ENCODE peak calls at places on chromosomes 13 and 19, in six cellular contexts. A, R, L, V, E and U are unnamed samples.

GRCh38 chr19:40445945-40446784 is 2.0 kb upstream of the SERTAD3 start:
- DNase-seq in A (peak; percentile 73), R (no peak), L (no peak), V (no peak), E (no peak), U (no peak)

GRCh38 chr19:50912727-50913716 is 1.8 kb upstream of the KLK4 start:
- DNase-seq in A (no peak), R (no peak), L (no peak), V (no peak), E (no peak), U (no peak)

GRCh38 chr13:26785845-26786630 is 25.5 kb upstream of the GPR12 start:
- DNase-seq in A (no peak), R (no peak), L (no peak), V (peak; percentile 21), E (peak; percentile 14), U (peak; percentile 65)

GRCh38 chr19:55253264-55253663 is 5.6 kb downstream of the PPP6R1 start:
- DNase-seq in A (no peak), R (no peak), L (no peak), V (no peak), E (no peak), U (peak; percentile 14)

GRCh38 chr19:30086220-30086619 is 144.2 kb downstream of the URI1 start:
- DNase-seq in A (no peak), R (peak; percentile 3), L (no peak), V (no peak), E (no peak), U (no peak)

GRCh38 chr19:48752511-48753365 is at the start of gene FUT1:
- DNase-seq in A (no peak), R (peak; percentile 88), L (no peak), V (peak; percentile 96), E (peak; percentile 79), U (peak; percentile 75)

GRCh38 chr13:66981912-66982311 is 248.2 kb downstream of the PCDH9 start:
- DNase-seq in A (no peak), R (no peak), L (no peak), V (no peak), E (no peak), U (no peak)

GRCh38 chr19:40626918-40627317 is 25.7 kb downstream of the LTBP4 start:
- DNase-seq in A (no peak), R (peak; percentile 54), L (no peak), V (no peak), E (no peak), U (no peak)

GRCh38 chr13:74136089-74136658 is 2.0 kb upstream of the KLF12 start:
- DNase-seq in A (peak; percentile 17), R (peak; percentile 59), L (peak; percentile 68), V (no peak), E (peak; percentile 33), U (peak; percentile 52)

GRCh38 chr13:32881074-32881791 is 135.0 kb upstream of the KL start:
- DNase-seq in A (no peak), R (no peak), L (no peak), V (no peak), E (no peak), U (no peak)

GRCh38 chr13:48159436-48160225 is 64.7 kb upstream of the MED4 start:
- DNase-seq in A (no peak), R (no peak), L (no peak), V (no peak), E (no peak), U (no peak)

GRCh38 chr19:57651654-57651996 is 17.1 kb upstream of the ZSCAN4 start:
- DNase-seq in A (no peak), R (no peak), L (no peak), V (no peak), E (no peak), U (no peak)

GRCh38 chr19:1082165-1082927 is 12.8 kb downstream of the POLR2E start:
- DNase-seq in A (peak; percentile 91), R (peak; percentile 76), L (no peak), V (peak; percentile 97), E (no peak), U (no peak)

GRCh38 chr13:97030705-97031452 is 36.6 kb upstream of the OXGR1 start:
- DNase-seq in A (peak; percentile 69), R (no peak), L (no peak), V (no peak), E (no peak), U (no peak)

DNA sequence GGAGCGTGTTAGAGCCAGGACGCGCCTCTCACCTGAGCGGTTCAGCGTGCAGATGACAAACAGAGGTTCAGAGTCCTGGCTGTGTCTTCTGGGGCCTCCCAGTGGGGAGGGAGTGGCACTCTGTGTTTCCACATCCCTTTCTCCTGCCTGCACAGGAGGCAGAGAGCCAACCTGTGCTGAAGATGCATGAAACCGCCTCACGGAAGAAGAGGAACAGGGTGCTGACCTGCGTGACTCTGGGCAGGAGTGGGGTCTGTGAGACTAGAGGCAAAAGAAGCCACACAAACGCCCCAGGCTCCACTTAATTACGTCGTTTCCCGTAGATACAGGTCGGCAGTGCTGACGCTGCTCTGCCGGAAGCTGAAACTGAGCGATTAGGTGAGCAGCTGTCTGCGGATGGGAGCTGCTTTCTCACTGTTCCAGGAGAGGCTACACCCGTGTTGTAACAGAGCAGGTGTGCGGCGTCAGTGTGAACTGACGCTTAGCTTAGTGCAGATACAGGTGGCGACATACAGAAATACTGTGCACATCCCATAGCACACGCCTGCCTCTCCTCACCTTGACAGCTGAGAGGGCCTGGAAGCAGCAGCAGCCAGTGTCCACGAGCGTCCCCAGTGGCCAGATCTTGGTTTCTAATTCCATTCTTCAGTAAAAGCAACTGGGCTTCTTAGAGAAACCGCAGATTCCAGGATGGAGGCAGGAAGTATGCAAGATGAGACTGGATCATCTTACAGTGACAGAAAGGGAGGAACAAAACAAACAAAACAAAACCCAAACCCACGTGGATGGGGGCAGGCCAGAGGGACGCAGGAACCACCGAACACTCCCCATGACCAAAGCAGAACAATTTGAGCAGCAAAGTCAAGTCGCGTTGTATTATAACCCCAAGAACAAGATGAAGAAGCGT is 37.7 kb upstream of the MCF2L start:
- DNase-seq in A (peak; percentile 45), R (no peak), L (no peak), V (peak; percentile 37), E (no peak), U (no peak)
- TF ChIP-seq CTCF in A (peak; percentile 33), R (peak; percentile 47), L (no peak), V (no peak), E (peak; percentile 53), U (peak; percentile 54)

GRCh38 chr13:43730642-43731041 is 56.1 kb downstream of the ENOX1 start:
- DNase-seq in A (no peak), R (peak; percentile 49), L (no peak), V (peak; percentile 5), E (peak; percentile 23), U (no peak)
- H3K27ac ChIP-seq in A (no peak overlapping the region), R (no peak overlapping the region), L (no peak overlapping the region), V (no peak overlapping the region), E (peak overlapping the region; percentile 35), U (no peak overlapping the region)

GRCh38 chr13:113458218-113459065 is 5.2 kb upstream of the ADPRHL1 start:
- DNase-seq in A (peak; percentile 21), R (no peak), L (no peak), V (no peak), E (peak; percentile 43), U (no peak)
- TF ChIP-seq CTCF in A (peak; percentile 25), R (peak; percentile 37), L (no peak), V (no peak), E (peak; percentile 53), U (peak; percentile 32)

DNA sequence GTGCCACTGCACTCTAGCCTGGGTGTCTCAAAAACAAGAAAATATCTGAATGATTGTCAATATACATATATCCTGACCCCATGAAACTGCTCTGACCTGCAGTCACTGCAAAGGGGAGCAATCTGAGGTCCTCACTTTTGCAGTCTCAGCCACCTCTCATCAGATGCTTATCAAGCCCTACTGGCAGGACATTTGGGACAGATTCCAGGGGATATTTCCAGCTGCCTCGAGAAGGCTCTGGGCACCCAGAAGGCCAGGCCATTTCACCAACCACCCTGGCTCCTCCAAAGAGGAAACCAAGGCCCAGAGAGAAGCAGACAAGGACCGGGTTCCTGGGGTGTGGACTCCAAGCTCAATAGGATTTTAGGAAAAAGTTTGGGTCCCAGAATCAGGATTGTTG is 2.3 kb downstream of the EML2 start:
- DNase-seq in A (no peak), R (no peak), L (no peak), V (no peak), E (no peak), U (no peak)
- H3K27ac ChIP-seq in A (no peak overlapping the region), R (no peak overlapping the region), L (no peak overlapping the region), V (no peak overlapping the region), E (no peak overlapping the region), U (peak overlapping the region; percentile 47)

GRCh38 chr19:46524272-46524671 is 28.6 kb upstream of the PNMA8B start:
- DNase-seq in A (no peak), R (no peak), L (no peak), V (no peak), E (no peak), U (no peak)

GRCh38 chr19:46528601-46529447 is 33.2 kb upstream of the PNMA8B start:
- DNase-seq in A (no peak), R (no peak), L (no peak), V (no peak), E (no peak), U (no peak)

GRCh38 chr19:46533085-46534081 is 37.7 kb upstream of the PNMA8B start:
- DNase-seq in A (no peak), R (no peak), L (peak; percentile 56), V (no peak), E (no peak), U (no peak)

GRCh38 chr19:46529622-46530451 is 34.2 kb upstream of the PNMA8B start:
- DNase-seq in A (peak; percentile 69), R (peak; percentile 82), L (peak; percentile 78), V (peak; percentile 74), E (peak; percentile 69), U (peak; percentile 70)
- TF ChIP-seq CTCF in A (peak; percentile 100), R (peak; percentile 92), L (peak; percentile 95), V (peak; percentile 89), E (peak; percentile 96), U (peak; percentile 90)

GRCh38 chr19:5534787-5535586 is 32.8 kb downstream of the TINCR start:
- DNase-seq in A (peak; percentile 59), R (no peak), L (no peak), V (no peak), E (no peak), U (no peak)

GRCh38 chr19:5537870-5538269 is 29.9 kb downstream of the TINCR start:
- DNase-seq in A (no peak), R (no peak), L (no peak), V (no peak), E (peak; percentile 11), U (no peak)

GRCh38 chr19:5539431-5539833 is 28.3 kb downstream of the TINCR start:
- DNase-seq in A (no peak), R (no peak), L (no peak), V (no peak), E (peak; percentile 40), U (no peak)

GRCh38 chr19:5533257-5533656 is 34.5 kb downstream of the TINCR start:
- DNase-seq in A (no peak), R (no peak), L (no peak), V (no peak), E (no peak), U (no peak)

DNA sequence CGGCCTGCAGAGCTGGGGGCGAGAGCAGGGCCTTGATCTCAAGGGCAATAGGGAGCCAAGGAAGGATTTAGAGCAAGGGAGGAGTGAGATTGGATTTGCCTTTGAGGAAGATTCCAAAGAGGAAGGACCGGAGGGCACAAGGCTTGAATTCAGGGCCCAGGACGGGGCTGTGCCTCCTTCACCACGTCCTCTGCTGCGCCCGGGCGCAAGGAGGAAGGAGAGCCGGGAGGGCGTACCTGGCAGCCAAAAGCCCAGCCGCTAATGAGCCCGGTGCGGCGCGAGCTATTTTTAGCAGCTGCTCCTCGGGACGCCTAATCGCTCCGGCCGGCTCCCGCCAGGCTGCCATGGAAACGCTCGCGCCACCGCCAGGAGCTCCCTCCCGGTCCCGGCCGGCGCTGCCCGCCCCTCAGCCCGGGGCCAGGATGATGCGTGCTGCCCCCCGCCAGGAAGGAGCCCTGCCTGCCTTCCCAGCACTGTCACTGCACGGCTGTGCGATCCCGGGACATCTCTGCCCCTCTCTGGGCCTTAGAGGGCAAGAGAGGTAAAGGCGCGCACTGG is 31.3 kb downstream of the TINCR start:
- DNase-seq in A (peak; percentile 23), R (peak; percentile 85), L (no peak), V (peak; percentile 77), E (peak; percentile 76), U (peak; percentile 62)
- H3K27ac ChIP-seq in A (no peak overlapping the region), R (peak overlapping the region; percentile 73), L (no peak overlapping the region), V (no peak overlapping the region), E (peak overlapping the region; percentile 78), U (no peak overlapping the region)